ENCODE peak calls at places on chromosome 13, in nine cellular contexts. Q is GM20000; T is activated naive CD4-positive, alpha-beta T cell treated with anti-CD3 and anti-CD28 coated beads, Interleukin-2, amount 10 ng/mL, durations not matched to agents 7 days and 5 days; Y is RWPE1; G is stimulated activated CD4-positive, alpha-beta T cell treated with anti-CD3 and anti-CD28 coated beads, Interleukin-4, amount 100 ng/mL, for 24 hours; D is NCI-H1092 treated with DMSO at 0.1 percent for 48 hours; J is nephron progenitor cell; W is NCI-H460; F is activated CD4-positive, alpha-beta T cell treated with anti-CD3 and anti-CD28 coated beads, Interleukin-2, amount 50 U/mL, for 1 hour. O is an unnamed sample.
A peak's percentile ranks its signal among the peaks of the same experiment; 100 is the strongest.

GRCh38 chr13:28339419-28339818 is 155.5 kb downstream of the FLT1 start:
- DNase-seq in Q (no peak), G (no peak), Y (no peak), W (no peak), J (no peak), D (no peak), T (no peak), F (no peak), O (peak; percentile 36)

GRCh38 chr13:39254606-39255005 is 216.3 kb downstream of the NHLRC3 start:
- DNase-seq in J (no peak), T (no peak), G (no peak), D (no peak), W (no peak), Q (no peak), Y (no peak), F (no peak), O (no peak)

GRCh38 chr13:52991344-52992020 is 37.1 kb upstream of the OLFM4 start:
- DNase-seq in F (no peak), W (no peak), Y (no peak), J (no peak), T (no peak), Q (no peak), D (no peak), G (no peak), O (no peak)

GRCh38 chr13:47064381-47064780 is 167.5 kb upstream of the HTR2A start:
- DNase-seq in T (no peak), J (no peak), W (no peak), Q (no peak), G (no peak), D (no peak), Y (no peak), F (no peak), O (no peak)

GRCh38 chr13:32695602-32696250 is 109.5 kb downstream of the PDS5B start:
- DNase-seq in Q (no peak), D (no peak), W (no peak), F (no peak), Y (no peak), T (no peak), G (no peak), J (no peak), O (no peak)

GRCh38 chr13:93265800-93266199 is 39.2 kb downstream of the GPC6 start:
- DNase-seq in T (no peak), D (no peak), Y (no peak), J (no peak), Q (no peak), G (no peak), F (no peak), W (no peak), O (no peak)

GRCh38 chr13:99908129-99908805 is 63.3 kb downstream of the ZIC5 start:
- DNase-seq in D (peak; percentile 99), F (no peak), W (no peak), G (no peak), Q (no peak), Y (no peak), T (no peak), J (no peak), O (no peak)

GRCh38 chr13:34942732-34943674 is 933 bp downstream of the NBEA start:
- DNase-seq in Y (no peak), D (peak; percentile 61), T (peak; percentile 19), G (no peak), F (no peak), J (peak; percentile 61), W (no peak), Q (peak; percentile 19), O (peak; percentile 48)

GRCh38 chr13:102838273-102838672 is 7.6 kb upstream of the ERCC5 start:
- DNase-seq in Q (no peak), G (no peak), W (no peak), J (no peak), D (no peak), F (no peak), Y (no peak), T (no peak), O (no peak)

GRCh38 chr13:49859568-49859967 is 67.1 kb upstream of the KPNA3 start:
- DNase-seq in T (no peak), J (no peak), D (no peak), Q (no peak), G (no peak), F (no peak), Y (peak; percentile 55), W (peak; percentile 49), O (peak; percentile 96)

GRCh38 chr13:30037766-30038165 is 187.3 kb upstream of the UBL3 start:
- DNase-seq in Q (no peak), F (no peak), T (no peak), G (no peak), W (no peak), D (no peak), Y (no peak), J (no peak), O (peak; percentile 33)

GRCh38 chr13:53873558-53873957 is 844.9 kb downstream of the OLFM4 start:
- DNase-seq in T (no peak), G (no peak), Y (no peak), Q (no peak), J (no peak), W (no peak), F (no peak), D (peak; percentile 13), O (no peak)

GRCh38 chr13:64130170-64130569 is 2714.5 kb upstream of the PCDH20 start:
- DNase-seq in D (no peak), F (no peak), G (no peak), W (no peak), Y (no peak), T (no peak), Q (no peak), J (no peak), O (no peak)

GRCh38 chr13:45951724-45952123 is 100.2 kb upstream of the SIAH3 start:
- DNase-seq in W (no peak), Y (no peak), D (no peak), F (no peak), Q (no peak), G (no peak), T (no peak), J (no peak), O (no peak)

GRCh38 chr13:78742659-78743058 is 83.7 kb upstream of the OBI1 start:
- DNase-seq in F (no peak), W (no peak), T (no peak), J (no peak), Y (no peak), Q (no peak), D (peak; percentile 91), G (no peak), O (no peak)

GRCh38 chr13:36543671-36544070 is 111.4 kb downstream of the CCNA1 start:
- DNase-seq in W (no peak), T (no peak), F (no peak), Y (no peak), Q (no peak), G (no peak), J (no peak), D (peak; percentile 74), O (no peak)

GRCh38 chr13:25114220-25114619 is 18.3 kb downstream of the PABPC3 start:
- DNase-seq in Q (peak; percentile 76), T (peak; percentile 77), G (peak; percentile 57), J (peak; percentile 79), Y (peak; percentile 71), W (peak; percentile 61), F (peak; percentile 41), D (peak; percentile 67), O (peak; percentile 66)